ENCODE peak calls at places on chromosomes 4 and X, in eight cellular contexts. X, M, L, Z, I, Q, A and N are unnamed samples.

GRCh38 chrX:2608638-2609430 is 82.3 kb upstream of the CD99 start:
- DNase-seq in I (peak), Z (peak), L (no peak), Q (peak), X (peak), A (no peak), M (peak), N (peak)

GRCh38 chr4:26457412-26457811 is 32.9 kb downstream of the CCKAR start:
- DNase-seq in I (no peak), L (no peak), Z (no peak), Q (no peak), M (no peak), X (no peak), A (no peak), N (no peak)

GRCh38 chrX:138756234-138756633 is 44.7 kb upstream of the FGF13 start:
- DNase-seq in Z (peak), X (no peak), Q (peak), A (no peak), I (peak), M (peak), L (no peak), N (no peak)

GRCh38 chr4:163372035-163372434 is 28.3 kb downstream of the NPY5R start:
- DNase-seq in M (no peak), Q (no peak), L (no peak), Z (no peak), X (no peak), I (no peak), A (no peak), N (no peak)

GRCh38 chr4:109691411-109691920 is 11.8 kb downstream of the CASP6 start:
- DNase-seq in Z (no peak), Q (no peak), I (no peak), A (no peak), X (no peak), M (no peak), L (no peak), N (no peak)

GRCh38 chr4:11602606-11603355 is 174.1 kb upstream of the HS3ST1 start:
- DNase-seq in Q (no peak), Z (peak), A (no peak), X (no peak), M (no peak), L (no peak), I (no peak), N (no peak)

GRCh38 chr4:16236402-16237023 is 10.2 kb upstream of the TAPT1 start:
- DNase-seq in A (no peak), L (no peak), X (no peak), Q (no peak), Z (no peak), M (no peak), I (no peak), N (no peak)

GRCh38 chr4:3747582-3747906 is 18.6 kb upstream of the ADRA2C start:
- DNase-seq in X (no peak), Q (peak), M (peak), A (no peak), I (no peak), Z (peak), L (no peak), N (no peak)

GRCh38 chrX:132636080-132636479 is 147.2 kb upstream of the MBNL3 start:
- DNase-seq in M (no peak), Z (peak), L (no peak), A (no peak), X (no peak), I (no peak), Q (no peak), N (no peak)

GRCh38 chr4:132001542-132001941 is 1147.6 kb upstream of the PCDH10 start:
- DNase-seq in I (no peak), A (no peak), M (no peak), Q (no peak), Z (peak), X (peak), L (peak), N (no peak)

GRCh38 chr4:82891728-82892466 is 944 bp upstream of the SEC31A start:
- DNase-seq in Z (peak), M (no peak), I (no peak), X (no peak), Q (no peak), A (no peak), L (no peak), N (no peak)

GRCh38 chr4:185625503-185625902 is 90.2 kb upstream of the PDLIM3 start:
- DNase-seq in Q (no peak), A (no peak), X (no peak), I (no peak), Z (no peak), L (no peak), M (no peak), N (no peak)

GRCh38 chr4:75235359-75235951 is 278.7 kb downstream of the RCHY1 start:
- DNase-seq in I (no peak), Q (no peak), X (no peak), L (no peak), M (no peak), A (no peak), Z (no peak), N (no peak)

GRCh38 chrX:78754917-78755316 is 7.4 kb downstream of the LPAR4 start:
- DNase-seq in L (no peak), X (no peak), M (no peak), A (no peak), Z (no peak), Q (no peak), I (no peak), N (no peak)

GRCh38 chr4:183291070-183291469 is 29.0 kb downstream of the CLDN22 start:
- DNase-seq in Q (no peak), L (no peak), A (no peak), X (no peak), M (no peak), I (no peak), Z (no peak), N (no peak)

GRCh38 chr4:86250616-86251015 is 109.2 kb downstream of the MAPK10 start:
- DNase-seq in Q (no peak), L (no peak), X (no peak), M (no peak), A (no peak), I (no peak), Z (no peak), N (no peak)

GRCh38 chrX:151825927-151826471 is 86.7 kb upstream of the MAGEA4 start:
- DNase-seq in Z (peak), L (peak), X (peak), A (no peak), Q (no peak), I (peak), M (no peak), N (no peak)

GRCh38 chrX:44828008-44828605 is 15.7 kb upstream of the DUSP21 start:
- DNase-seq in A (peak), X (peak), Q (no peak), M (no peak), Z (peak), L (peak), I (peak), N (no peak)

GRCh38 chr4:17713779-17714178 is 67.6 kb downstream of the FAM184B start:
- DNase-seq in I (no peak), Q (no peak), X (no peak), A (no peak), L (no peak), Z (no peak), M (no peak), N (no peak)

GRCh38 chrX:47247999-47248320 is 15.2 kb downstream of the USP11 start:
- DNase-seq in Z (no peak), Q (no peak), I (no peak), L (no peak), X (no peak), A (no peak), M (no peak), N (no peak)

GRCh38 chr4:32697281-32697814 is 1977.2 kb downstream of the PCDH7 start:
- DNase-seq in L (no peak), I (no peak), X (no peak), Q (no peak), A (no peak), M (no peak), Z (peak), N (no peak)

GRCh38 chr4:38163216-38164006 is 203.2 kb downstream of the PTTG2 start:
- DNase-seq in L (no peak), A (no peak), M (no peak), Q (no peak), I (no peak), X (no peak), Z (peak), N (no peak)

GRCh38 chr4:94403735-94404134 is 48.0 kb upstream of the PDLIM5 start:
- DNase-seq in Z (no peak), X (no peak), Q (no peak), M (no peak), A (no peak), I (no peak), L (no peak), N (no peak)

GRCh38 chr4:34198966-34199365 is 2045.3 kb downstream of the ARAP2 start:
- DNase-seq in Q (no peak), M (no peak), Z (no peak), I (no peak), X (no peak), A (no peak), L (no peak), N (no peak)

GRCh38 chr4:93317571-93317970 is 511.0 kb upstream of the ATOH1 start:
- DNase-seq in X (peak), Q (no peak), A (no peak), I (no peak), Z (no peak), L (no peak), M (no peak), N (no peak)

GRCh38 chr4:122700178-122700725 is 32.3 kb upstream of the BBS12 start:
- DNase-seq in I (no peak), X (no peak), Q (no peak), Z (peak), A (no peak), L (no peak), M (no peak), N (no peak)

DNA sequence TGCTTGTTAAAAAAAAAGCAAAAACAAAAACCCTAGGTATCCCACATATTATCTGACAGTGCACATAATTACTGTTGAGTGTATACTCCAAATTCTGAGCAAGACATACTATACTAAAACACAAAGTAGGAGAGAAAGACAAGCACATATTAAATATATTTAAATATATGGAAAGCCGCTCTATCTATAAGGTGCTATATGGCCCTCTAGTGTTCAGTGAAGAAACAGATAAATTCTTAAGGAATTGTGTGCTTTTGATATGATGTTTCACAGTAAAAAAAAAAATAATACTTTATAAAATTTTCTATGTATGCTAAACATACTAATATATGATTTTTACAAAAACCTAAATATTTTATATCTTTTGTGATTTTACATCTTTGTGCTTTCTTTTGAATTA is 137.8 kb downstream of the FBXW7 start:
- DNase-seq in M (no peak), I (no peak), X (no peak), A (no peak), Z (peak), Q (no peak), L (no peak), N (no peak)
- TF ChIP-seq CTCF in M (peak), I (peak), X (peak), A (peak), Z (peak), Q (peak), L (peak), N (peak)

DNA sequence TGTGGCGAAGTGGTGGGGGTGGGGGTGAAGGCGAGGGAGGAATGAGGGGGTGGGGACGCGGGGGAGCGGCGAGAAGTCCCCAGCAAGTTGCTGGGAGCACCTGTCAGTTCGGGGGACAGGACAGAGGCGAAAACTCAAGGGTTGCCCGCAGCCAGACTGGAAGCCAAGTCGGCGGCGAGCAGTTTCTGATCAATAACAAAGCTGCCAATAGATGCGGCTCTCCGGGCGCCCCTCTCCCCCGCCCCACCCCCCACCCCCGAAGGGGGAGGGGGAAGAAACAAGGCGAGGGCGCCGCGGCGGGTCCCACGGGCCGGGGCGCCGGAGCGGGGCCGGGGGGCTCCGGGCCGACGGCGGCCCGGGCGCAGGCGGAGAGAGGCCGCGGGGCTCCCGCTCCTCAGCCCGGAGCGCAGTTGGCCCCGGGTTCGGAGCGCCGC is 414 bp downstream of the PDGFC start:
- DNase-seq in L (no peak), X (no peak), A (no peak), I (peak), Q (peak), M (peak), Z (no peak), N (no peak)
- TF ChIP-seq CTCF in L (no peak), X (no peak), A (no peak), I (no peak), Q (no peak), M (no peak), Z (no peak), N (no peak)

GRCh38 chr4:102541708-102542107 is 40.5 kb downstream of the NFKB1 start:
- DNase-seq in A (no peak), Q (no peak), Z (no peak), X (no peak), I (no peak), L (no peak), M (no peak), N (no peak)
- TF ChIP-seq CTCF in A (no peak), Q (no peak), Z (peak), X (no peak), I (no peak), L (no peak), M (no peak), N (no peak)

GRCh38 chrX:43121637-43122036 is 343.7 kb upstream of the PPP1R2C start:
- DNase-seq in X (no peak), M (no peak), Q (no peak), I (no peak), Z (peak), L (no peak), A (no peak), N (no peak)
- TF ChIP-seq CTCF in X (no peak), M (no peak), Q (no peak), I (no peak), Z (no peak), L (no peak), A (no peak), N (no peak)

DNA sequence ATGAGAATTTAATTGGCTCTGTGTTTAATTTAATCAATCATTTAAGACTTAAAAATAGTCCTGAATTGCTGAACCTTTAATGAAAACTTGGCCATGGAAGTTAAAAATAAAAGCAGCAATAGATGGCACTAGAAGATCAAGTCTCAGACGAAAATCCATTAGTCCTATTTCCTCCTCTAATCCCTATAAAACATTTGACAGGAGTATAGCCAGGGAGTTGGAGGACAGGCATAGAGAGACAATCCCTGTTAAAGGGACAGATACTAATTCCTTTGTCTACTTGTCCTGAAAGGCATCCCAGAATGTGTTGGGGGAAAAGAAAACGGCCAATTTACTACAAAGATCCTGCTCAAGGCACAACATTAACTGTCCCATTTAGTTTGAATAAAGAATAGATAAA is 276.3 kb upstream of the TACR3 start:
- DNase-seq in X (no peak), Q (no peak), A (peak), Z (peak), L (no peak), M (no peak), I (no peak), N (peak)
- TF ChIP-seq CTCF in X (no peak), Q (peak), A (peak), Z (no peak), L (no peak), M (peak), I (no peak), N (peak)

DNA sequence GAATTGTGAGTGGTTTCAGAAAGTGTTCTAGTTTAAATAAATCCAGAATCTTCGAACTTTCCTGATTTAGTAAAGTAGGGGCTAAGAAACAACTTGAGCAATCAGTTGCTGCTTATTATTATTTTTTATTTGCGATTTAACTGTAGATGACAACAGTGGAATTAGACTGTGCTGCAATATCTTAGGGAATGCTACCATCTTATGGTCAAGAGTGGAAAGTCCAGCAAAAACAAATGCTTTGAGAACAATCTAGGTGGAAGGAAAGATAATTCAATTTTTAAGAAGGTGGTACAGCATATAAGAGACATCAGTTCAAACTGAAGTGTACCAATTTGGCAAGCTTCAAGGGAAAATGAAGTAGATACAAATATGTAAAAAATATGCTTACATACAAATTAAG is 73.3 kb downstream of the CYLC1 start:
- DNase-seq in A (no peak), Z (no peak), Q (no peak), L (no peak), I (no peak), M (no peak), X (no peak), N (no peak)
- TF ChIP-seq CTCF in A (peak), Z (no peak), Q (peak), L (no peak), I (peak), M (peak), X (no peak), N (no peak)

GRCh38 chr4:114161809-114162208 is 182.4 kb upstream of the ARSJ start:
- DNase-seq in A (no peak), X (no peak), M (no peak), L (no peak), I (no peak), Q (no peak), Z (no peak), N (no peak)
- TF ChIP-seq CTCF in A (no peak), X (no peak), M (no peak), L (no peak), I (no peak), Q (no peak), Z (no peak), N (no peak)

GRCh38 chr4:72527038-72527646 is 41.9 kb downstream of the ADAMTS3 start:
- DNase-seq in M (no peak), X (no peak), L (no peak), Q (no peak), Z (no peak), I (no peak), A (no peak), N (no peak)
- TF ChIP-seq CTCF in M (peak), X (no peak), L (no peak), Q (peak), Z (no peak), I (no peak), A (no peak), N (no peak)